ENCODE peak calls at places on chromosomes 2 and 18, in four cellular contexts. G is NCI-H460, E is breast epithelium, P is PC-3. S is an unnamed sample.
A peak's percentile ranks its signal among the peaks of the same experiment; 100 is the strongest.

GRCh38 chr2:118123561-118124232 is 35.4 kb downstream of the INSIG2 start:
- DNase-seq in G (no peak), E (peak; percentile 24), P (peak; percentile 99), S (peak; percentile 64)

GRCh38 chr2:15889800-15890498 is 50.4 kb upstream of the MYCN start:
- DNase-seq in G (no peak), E (no peak), P (no peak), S (no peak)

GRCh38 chr2:10019174-10019971 is 24.0 kb upstream of the KLF11 start:
- DNase-seq in G (no peak), E (no peak), P (no peak), S (no peak)

GRCh38 chr18:830315-830901 is 18.4 kb upstream of the YES1 start:
- DNase-seq in G (no peak), E (no peak), P (no peak), S (no peak)

GRCh38 chr2:112168422-112169124 is 30.4 kb downstream of the FBLN7 start:
- DNase-seq in G (no peak), E (no peak), P (no peak), S (no peak)

GRCh38 chr2:12970861-12971260 is 254.1 kb downstream of the TRIB2 start:
- DNase-seq in G (no peak), E (no peak), P (peak; percentile 62), S (peak; percentile 66)

GRCh38 chr18:31548825-31549224 is 42.9 kb upstream of the TTR start:
- DNase-seq in G (no peak), E (no peak), P (no peak), S (no peak)

GRCh38 chr2:230007931-230008707 is 60.6 kb downstream of the SLC16A14 start:
- DNase-seq in G (peak; percentile 73), E (peak; percentile 43), P (peak; percentile 84), S (peak; percentile 81)

GRCh38 chr18:35178260-35178659 is 62.6 kb upstream of the ZNF397 start:
- DNase-seq in G (no peak), E (no peak), P (peak; percentile 43), S (no peak)

GRCh38 chr2:12059616-12060441 is 313.4 kb downstream of the LPIN1 start:
- DNase-seq in G (no peak), E (no peak), P (peak; percentile 52), S (no peak)

GRCh38 chr2:238863231-238863630 is 15.3 kb downstream of the TWIST2 start:
- DNase-seq in G (no peak), E (no peak), P (no peak), S (no peak)

GRCh38 chr18:46071894-46072867 is at the start of gene PSTPIP2:
- DNase-seq in G (peak; percentile 22), E (peak; percentile 66), P (no peak), S (peak; percentile 80)

GRCh38 chr2:24489942-24490673 is 946 bp upstream of the NCOA1 start:
- DNase-seq in G (no peak), E (no peak), P (peak; percentile 77), S (peak; percentile 75)

GRCh38 chr2:108632332-108632712 is 87.0 kb upstream of the RANBP2 start:
- DNase-seq in G (no peak), E (no peak), P (no peak), S (no peak)

GRCh38 chr2:61187069-61187468 is 25.1 kb downstream of the C2orf74 start:
- DNase-seq in G (no peak), E (no peak), P (no peak), S (no peak)

GRCh38 chr18:27887287-27887686 is 289.6 kb downstream of the CDH2 start:
- DNase-seq in G (no peak), E (no peak), P (peak; percentile 65), S (no peak)

GRCh38 chr18:44973282-44973681 is 292.6 kb downstream of the SETBP1 start:
- DNase-seq in G (no peak), E (no peak), P (no peak), S (no peak)

GRCh38 chr18:63025251-63025710 is 294.3 kb downstream of the BCL2 start:
- DNase-seq in G (peak; percentile 13), E (peak; percentile 89), P (peak; percentile 36), S (peak; percentile 77)

S was measured in islet precursor cell.